ENCODE peak calls at places on chromosomes 4 and X, in eight cellular contexts. One of them, this sample, is unnamed.

GRCh38 chrX:28586891-28587635 is at the start of gene IL1RAPL1:
- DNase-seq in OCI-LY7: no peak
- DNase-seq in GM23248: peak
- DNase-seq in HCT116: no peak
- DNase-seq in fibroblast of lung: peak
- DNase-seq in IMR-90: peak
- DNase-seq in endothelial cell of umbilical vein: peak
- DNase-seq in GM23338: no peak
- DNase-seq in this sample: no peak

GRCh38 chrX:69152398-69152797 is 12.9 kb downstream of the PJA1 start:
- DNase-seq in OCI-LY7: no peak
- DNase-seq in GM23248: peak
- DNase-seq in HCT116: no peak
- DNase-seq in fibroblast of lung: no peak
- DNase-seq in IMR-90: no peak
- DNase-seq in endothelial cell of umbilical vein: no peak
- DNase-seq in GM23338: no peak
- DNase-seq in this sample: no peak

GRCh38 chrX:118536687-118537461 is 41.3 kb downstream of the DOCK11 start:
- DNase-seq in OCI-LY7: peak
- DNase-seq in GM23248: peak
- DNase-seq in HCT116: no peak
- DNase-seq in fibroblast of lung: peak
- DNase-seq in IMR-90: peak
- DNase-seq in endothelial cell of umbilical vein: peak
- DNase-seq in GM23338: peak
- DNase-seq in this sample: no peak

GRCh38 chr4:180521181-180521580 is 1722.0 kb upstream of the TENM3 start:
- DNase-seq in OCI-LY7: no peak
- DNase-seq in GM23248: no peak
- DNase-seq in HCT116: no peak
- DNase-seq in fibroblast of lung: peak
- DNase-seq in IMR-90: peak
- DNase-seq in endothelial cell of umbilical vein: no peak
- DNase-seq in GM23338: no peak
- DNase-seq in this sample: no peak

GRCh38 chr4:74555231-74555630 is 110.3 kb downstream of the AREG start:
- DNase-seq in OCI-LY7: no peak
- DNase-seq in GM23248: peak
- DNase-seq in HCT116: no peak
- DNase-seq in fibroblast of lung: peak
- DNase-seq in IMR-90: peak
- DNase-seq in endothelial cell of umbilical vein: no peak
- DNase-seq in GM23338: no peak
- DNase-seq in this sample: no peak

GRCh38 chr4:100517864-100518341 is at the start of gene EMCN:
- DNase-seq in OCI-LY7: no peak
- DNase-seq in GM23248: peak
- DNase-seq in HCT116: no peak
- DNase-seq in fibroblast of lung: no peak
- DNase-seq in IMR-90: no peak
- DNase-seq in endothelial cell of umbilical vein: peak
- DNase-seq in GM23338: no peak
- DNase-seq in this sample: no peak

GRCh38 chr4:93646225-93646930 is 182.2 kb upstream of the ATOH1 start:
- DNase-seq in OCI-LY7: no peak
- DNase-seq in GM23248: no peak
- DNase-seq in HCT116: no peak
- DNase-seq in fibroblast of lung: no peak
- DNase-seq in IMR-90: peak
- DNase-seq in endothelial cell of umbilical vein: no peak
- DNase-seq in GM23338: no peak
- DNase-seq in this sample: no peak

GRCh38 chrX:112545051-112545450 is 134.7 kb downstream of the LHFPL1 start:
- DNase-seq in OCI-LY7: no peak
- DNase-seq in GM23248: no peak
- DNase-seq in HCT116: no peak
- DNase-seq in fibroblast of lung: peak
- DNase-seq in IMR-90: peak
- DNase-seq in endothelial cell of umbilical vein: no peak
- DNase-seq in GM23338: no peak
- DNase-seq in this sample: no peak

GRCh38 chr4:1790005-1790404 is 3.1 kb upstream of the FGFR3 start:
- DNase-seq in OCI-LY7: no peak
- DNase-seq in GM23248: no peak
- DNase-seq in HCT116: no peak
- DNase-seq in fibroblast of lung: no peak
- DNase-seq in IMR-90: no peak
- DNase-seq in endothelial cell of umbilical vein: no peak
- DNase-seq in GM23338: no peak
- DNase-seq in this sample: no peak

GRCh38 chr4:112517067-112517588 is 1.1 kb upstream of the NEUROG2 start:
- DNase-seq in OCI-LY7: peak
- DNase-seq in GM23248: no peak
- DNase-seq in HCT116: no peak
- DNase-seq in fibroblast of lung: no peak
- DNase-seq in IMR-90: no peak
- DNase-seq in endothelial cell of umbilical vein: no peak
- DNase-seq in GM23338: peak
- DNase-seq in this sample: no peak
- H2AFZ ChIP-seq in OCI-LY7: peak
- H2AFZ ChIP-seq in GM23248: no peak
- H2AFZ ChIP-seq in HCT116: no peak
- H2AFZ ChIP-seq in fibroblast of lung: no peak
- H2AFZ ChIP-seq in IMR-90: no peak
- H2AFZ ChIP-seq in endothelial cell of umbilical vein: no peak
- H2AFZ ChIP-seq in GM23338: peak
- H2AFZ ChIP-seq in this sample: no peak

GRCh38 chrX:132023117-132023895 is at the start of gene STK26:
- DNase-seq in OCI-LY7: peak
- DNase-seq in GM23248: peak
- DNase-seq in HCT116: peak
- DNase-seq in fibroblast of lung: peak
- DNase-seq in IMR-90: no peak
- DNase-seq in endothelial cell of umbilical vein: peak
- DNase-seq in GM23338: peak
- DNase-seq in this sample: no peak

GRCh38 chrX:132025085-132025484 is 2.0 kb downstream of the STK26 start:
- DNase-seq in OCI-LY7: no peak
- DNase-seq in GM23248: no peak
- DNase-seq in HCT116: no peak
- DNase-seq in fibroblast of lung: no peak
- DNase-seq in IMR-90: no peak
- DNase-seq in endothelial cell of umbilical vein: no peak
- DNase-seq in GM23338: no peak
- DNase-seq in this sample: no peak

GRCh38 chrX:132022115-132022862 is 813 bp upstream of the STK26 start:
- DNase-seq in OCI-LY7: peak
- DNase-seq in GM23248: peak
- DNase-seq in HCT116: no peak
- DNase-seq in fibroblast of lung: no peak
- DNase-seq in IMR-90: no peak
- DNase-seq in endothelial cell of umbilical vein: peak
- DNase-seq in GM23338: peak
- DNase-seq in this sample: no peak

GRCh38 chrX:132023896-132024386 is 839 bp downstream of the STK26 start:
- DNase-seq in OCI-LY7: peak
- DNase-seq in GM23248: no peak
- DNase-seq in HCT116: no peak
- DNase-seq in fibroblast of lung: no peak
- DNase-seq in IMR-90: no peak
- DNase-seq in endothelial cell of umbilical vein: peak
- DNase-seq in GM23338: peak
- DNase-seq in this sample: no peak

DNA sequence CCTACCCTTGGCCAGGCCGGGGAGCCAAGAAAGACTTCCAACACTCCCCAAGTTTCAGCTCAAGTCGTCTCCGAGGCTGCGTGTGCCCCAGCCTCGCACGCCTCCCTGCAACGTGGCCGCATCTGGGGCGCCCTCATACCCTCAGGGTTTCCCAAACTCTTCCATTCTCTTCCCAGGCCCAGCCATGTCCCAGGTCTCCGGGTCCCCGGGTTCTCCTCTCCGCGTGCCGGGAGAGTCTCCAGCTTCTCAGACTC is 312 bp upstream of the STK26 start:
- DNase-seq in OCI-LY7: no peak
- DNase-seq in GM23248: no peak
- DNase-seq in HCT116: no peak
- DNase-seq in fibroblast of lung: no peak
- DNase-seq in IMR-90: no peak
- DNase-seq in endothelial cell of umbilical vein: no peak
- DNase-seq in GM23338: no peak
- DNase-seq in this sample: no peak
- H2AFZ ChIP-seq in OCI-LY7: peak
- H2AFZ ChIP-seq in GM23248: peak
- H2AFZ ChIP-seq in HCT116: no peak
- H2AFZ ChIP-seq in fibroblast of lung: peak
- H2AFZ ChIP-seq in IMR-90: no peak
- H2AFZ ChIP-seq in endothelial cell of umbilical vein: peak
- H2AFZ ChIP-seq in GM23338: peak
- H2AFZ ChIP-seq in this sample: peak

DNA sequence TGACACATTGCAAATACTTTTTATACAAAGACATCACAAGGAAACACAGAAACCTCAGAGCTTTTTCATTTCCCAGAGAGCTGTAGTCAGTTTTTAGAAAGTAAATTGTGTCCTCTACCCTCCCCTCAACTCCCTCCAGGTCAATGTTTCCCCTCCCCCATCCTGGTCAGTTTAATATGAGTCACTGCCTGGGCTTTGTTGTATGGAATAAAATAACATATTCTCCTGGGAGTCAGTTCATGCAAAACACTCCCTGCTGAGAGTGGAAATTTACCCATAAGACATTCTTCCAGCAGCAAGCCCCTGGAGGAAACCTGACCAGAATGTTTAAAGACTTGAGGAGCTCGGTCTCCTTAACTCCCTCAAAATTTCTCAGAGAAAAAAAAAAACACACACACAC is 270.1 kb upstream of the LDB2 start:
- DNase-seq in OCI-LY7: no peak
- DNase-seq in GM23248: peak
- DNase-seq in HCT116: no peak
- DNase-seq in fibroblast of lung: peak
- DNase-seq in IMR-90: peak
- DNase-seq in endothelial cell of umbilical vein: peak
- DNase-seq in GM23338: peak
- DNase-seq in this sample: no peak
- H2AFZ ChIP-seq in OCI-LY7: no peak
- H2AFZ ChIP-seq in GM23248: peak
- H2AFZ ChIP-seq in HCT116: peak
- H2AFZ ChIP-seq in fibroblast of lung: peak
- H2AFZ ChIP-seq in IMR-90: peak
- H2AFZ ChIP-seq in endothelial cell of umbilical vein: no peak
- H2AFZ ChIP-seq in GM23338: no peak
- H2AFZ ChIP-seq in this sample: no peak

GRCh38 chr4:77347341-77347740 is 190.3 kb downstream of the CCNG2 start:
- DNase-seq in OCI-LY7: no peak
- DNase-seq in GM23248: no peak
- DNase-seq in HCT116: no peak
- DNase-seq in fibroblast of lung: no peak
- DNase-seq in IMR-90: no peak
- DNase-seq in endothelial cell of umbilical vein: no peak
- DNase-seq in GM23338: no peak
- DNase-seq in this sample: no peak
- H2AFZ ChIP-seq in OCI-LY7: no peak
- H2AFZ ChIP-seq in GM23248: peak
- H2AFZ ChIP-seq in HCT116: no peak
- H2AFZ ChIP-seq in fibroblast of lung: no peak
- H2AFZ ChIP-seq in IMR-90: no peak
- H2AFZ ChIP-seq in endothelial cell of umbilical vein: no peak
- H2AFZ ChIP-seq in GM23338: no peak
- H2AFZ ChIP-seq in this sample: peak

GRCh38 chr4:169313732-169314131 is 43.0 kb upstream of the SH3RF1 start:
- DNase-seq in OCI-LY7: no peak
- DNase-seq in GM23248: no peak
- DNase-seq in HCT116: no peak
- DNase-seq in fibroblast of lung: no peak
- DNase-seq in IMR-90: no peak
- DNase-seq in endothelial cell of umbilical vein: no peak
- DNase-seq in GM23338: no peak
- DNase-seq in this sample: no peak

GRCh38 chr4:169309326-169309967 is 38.7 kb upstream of the SH3RF1 start:
- DNase-seq in OCI-LY7: no peak
- DNase-seq in GM23248: no peak
- DNase-seq in HCT116: no peak
- DNase-seq in fibroblast of lung: no peak
- DNase-seq in IMR-90: no peak
- DNase-seq in endothelial cell of umbilical vein: no peak
- DNase-seq in GM23338: no peak
- DNase-seq in this sample: no peak

GRCh38 chr4:169312690-169313422 is 42.1 kb upstream of the SH3RF1 start:
- DNase-seq in OCI-LY7: no peak
- DNase-seq in GM23248: no peak
- DNase-seq in HCT116: no peak
- DNase-seq in fibroblast of lung: no peak
- DNase-seq in IMR-90: no peak
- DNase-seq in endothelial cell of umbilical vein: no peak
- DNase-seq in GM23338: no peak
- DNase-seq in this sample: no peak

GRCh38 chr4:169314906-169315305 is 44.1 kb upstream of the SH3RF1 start:
- DNase-seq in OCI-LY7: no peak
- DNase-seq in GM23248: peak
- DNase-seq in HCT116: peak
- DNase-seq in fibroblast of lung: peak
- DNase-seq in IMR-90: peak
- DNase-seq in endothelial cell of umbilical vein: peak
- DNase-seq in GM23338: no peak
- DNase-seq in this sample: peak

GRCh38 chr4:169311643-169312365 is 41.0 kb upstream of the SH3RF1 start:
- DNase-seq in OCI-LY7: peak
- DNase-seq in GM23248: peak
- DNase-seq in HCT116: peak
- DNase-seq in fibroblast of lung: peak
- DNase-seq in IMR-90: peak
- DNase-seq in endothelial cell of umbilical vein: peak
- DNase-seq in GM23338: peak
- DNase-seq in this sample: no peak
- H2AFZ ChIP-seq in OCI-LY7: no peak
- H2AFZ ChIP-seq in GM23248: no peak
- H2AFZ ChIP-seq in HCT116: peak
- H2AFZ ChIP-seq in fibroblast of lung: no peak
- H2AFZ ChIP-seq in IMR-90: peak
- H2AFZ ChIP-seq in endothelial cell of umbilical vein: peak
- H2AFZ ChIP-seq in GM23338: peak
- H2AFZ ChIP-seq in this sample: no peak

DNA sequence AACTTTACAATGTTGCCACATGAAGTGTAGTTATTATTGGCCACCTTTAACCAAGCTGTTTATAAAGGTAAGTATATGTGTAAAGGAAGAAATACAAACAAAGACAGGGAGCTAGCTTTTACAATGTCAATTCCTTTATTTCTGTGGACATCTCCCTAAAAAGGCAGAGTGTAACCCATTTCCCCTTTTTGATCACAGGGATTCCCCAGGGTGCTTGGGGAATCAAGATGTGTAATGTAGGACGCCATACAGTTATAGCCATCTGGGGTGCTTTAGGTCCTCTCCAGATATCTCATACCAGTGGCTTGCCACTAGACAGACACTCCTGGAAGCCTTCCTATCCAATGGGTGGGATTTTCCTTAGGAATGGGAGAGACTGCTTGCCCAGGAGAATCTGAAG is 4.2 kb upstream of the CUL4B start:
- DNase-seq in OCI-LY7: no peak
- DNase-seq in GM23248: no peak
- DNase-seq in HCT116: no peak
- DNase-seq in fibroblast of lung: no peak
- DNase-seq in IMR-90: no peak
- DNase-seq in endothelial cell of umbilical vein: no peak
- DNase-seq in GM23338: no peak
- DNase-seq in this sample: no peak
- H2AFZ ChIP-seq in OCI-LY7: no peak
- H2AFZ ChIP-seq in GM23248: no peak
- H2AFZ ChIP-seq in HCT116: no peak
- H2AFZ ChIP-seq in fibroblast of lung: no peak
- H2AFZ ChIP-seq in IMR-90: no peak
- H2AFZ ChIP-seq in endothelial cell of umbilical vein: no peak
- H2AFZ ChIP-seq in GM23338: no peak
- H2AFZ ChIP-seq in this sample: no peak

This sample was measured in keratinocyte.